ENCODE peak calls at places on chromosomes 6 and 20, in seven cellular contexts. W, R, I, Y, G, F and U are unnamed samples.

GRCh38 chr6:74431873-74432272 is 735.9 kb downstream of the CD109 start:
- DNase-seq in W (no peak), R (no peak), I (no peak), Y (no peak), G (no peak), F (no peak), U (no peak)

GRCh38 chr6:6751615-6752014 is 163.1 kb downstream of the LY86 start:
- DNase-seq in W (peak), R (peak), I (no peak), Y (no peak), G (no peak), F (no peak), U (no peak)

GRCh38 chr20:766906-767305 is 1.4 kb downstream of the SLC52A3 start:
- DNase-seq in W (no peak), R (no peak), I (no peak), Y (no peak), G (no peak), F (no peak), U (peak)

GRCh38 chr6:14046476-14047068 is 71.0 kb upstream of the CD83 start:
- DNase-seq in W (peak), R (peak), I (no peak), Y (peak), G (peak), F (peak), U (peak)

GRCh38 chr6:31157543-31158139 is at the start of gene CCHCR1:
- DNase-seq in W (no peak), R (peak), I (no peak), Y (no peak), G (peak), F (no peak), U (no peak)

GRCh38 chr20:21490105-21490504 is 23.8 kb downstream of the NKX2-2 start:
- DNase-seq in W (no peak), R (no peak), I (no peak), Y (no peak), G (no peak), F (no peak), U (no peak)

GRCh38 chr6:143260857-143261256 is 189.6 kb downstream of the ADAT2 start:
- DNase-seq in W (no peak), R (no peak), I (no peak), Y (no peak), G (no peak), F (no peak), U (no peak)

GRCh38 chr20:64051033-64051452 is 1.6 kb upstream of the SOX18 start:
- DNase-seq in W (no peak), R (no peak), I (no peak), Y (no peak), G (no peak), F (no peak), U (no peak)

GRCh38 chr6:169087436-169088046 is 166.1 kb downstream of the THBS2 start:
- DNase-seq in W (no peak), R (no peak), I (no peak), Y (no peak), G (no peak), F (no peak), U (no peak)

GRCh38 chr6:136914947-136915346 is 7.2 kb upstream of the SLC35D3 start:
- DNase-seq in W (no peak), R (no peak), I (no peak), Y (no peak), G (no peak), F (no peak), U (no peak)

GRCh38 chr20:46011631-46012482 is 3.1 kb downstream of the MMP9 start:
- DNase-seq in W (peak), R (peak), I (no peak), Y (peak), G (peak), F (peak), U (no peak)

GRCh38 chr20:50242863-50243609 is 52.4 kb downstream of the CEBPB start:
- DNase-seq in W (peak), R (no peak), I (no peak), Y (no peak), G (no peak), F (peak), U (no peak)

GRCh38 chr20:58084966-58085365 is 143.5 kb downstream of the ANKRD60 start:
- DNase-seq in W (no peak), R (no peak), I (no peak), Y (no peak), G (no peak), F (no peak), U (no peak)

GRCh38 chr6:37700266-37700973 is 2.7 kb upstream of the MDGA1 start:
- DNase-seq in W (no peak), R (no peak), I (no peak), Y (no peak), G (no peak), F (peak), U (no peak)

GRCh38 chr6:159077123-159077522 is 32.3 kb upstream of the TAGAP start:
- DNase-seq in W (no peak), R (no peak), I (no peak), Y (no peak), G (peak), F (no peak), U (no peak)

GRCh38 chr6:41647061-41647511 is 8.8 kb downstream of the MDFI start:
- DNase-seq in W (no peak), R (no peak), I (no peak), Y (no peak), G (no peak), F (no peak), U (no peak)

GRCh38 chr6:71476371-71476770 is 187.8 kb downstream of the OGFRL1 start:
- DNase-seq in W (no peak), R (no peak), I (no peak), Y (no peak), G (no peak), F (no peak), U (no peak)

GRCh38 chr6:30044630-30045029 is 16.4 kb upstream of the POLR1H start:
- DNase-seq in W (no peak), R (no peak), I (no peak), Y (no peak), G (no peak), F (no peak), U (no peak)

GRCh38 chr6:131130546-131130925 is 4.7 kb upstream of the AKAP7 start:
- DNase-seq in W (no peak), R (no peak), I (no peak), Y (no peak), G (no peak), F (no peak), U (no peak)

GRCh38 chr6:15244605-15245360 is 1.1 kb upstream of the JARID2 start:
- DNase-seq in W (no peak), R (peak), I (no peak), Y (no peak), G (no peak), F (peak), U (peak)

GRCh38 chr6:20483902-20484497 is 50.3 kb upstream of the CDKAL1 start:
- DNase-seq in W (no peak), R (no peak), I (no peak), Y (no peak), G (no peak), F (no peak), U (no peak)

GRCh38 chr6:113857565-113858066 is 471 bp downstream of the MARCKS start:
- DNase-seq in W (no peak), R (no peak), I (no peak), Y (no peak), G (peak), F (no peak), U (no peak)

GRCh38 chr6:107418118-107418517 is 41.2 kb downstream of the PDSS2 start:
- DNase-seq in W (no peak), R (peak), I (no peak), Y (no peak), G (no peak), F (peak), U (peak)

GRCh38 chr6:168796106-168796505 is 355.1 kb downstream of the SMOC2 start:
- DNase-seq in W (no peak), R (no peak), I (no peak), Y (no peak), G (no peak), F (no peak), U (no peak)

GRCh38 chr20:32052090-32052791 is at the start of gene HCK:
- DNase-seq in W (no peak), R (no peak), I (no peak), Y (no peak), G (peak), F (no peak), U (no peak)

GRCh38 chr6:99887066-99887465 is 107.0 kb downstream of the MCHR2 start:
- DNase-seq in W (no peak), R (no peak), I (no peak), Y (no peak), G (no peak), F (no peak), U (no peak)

DNA sequence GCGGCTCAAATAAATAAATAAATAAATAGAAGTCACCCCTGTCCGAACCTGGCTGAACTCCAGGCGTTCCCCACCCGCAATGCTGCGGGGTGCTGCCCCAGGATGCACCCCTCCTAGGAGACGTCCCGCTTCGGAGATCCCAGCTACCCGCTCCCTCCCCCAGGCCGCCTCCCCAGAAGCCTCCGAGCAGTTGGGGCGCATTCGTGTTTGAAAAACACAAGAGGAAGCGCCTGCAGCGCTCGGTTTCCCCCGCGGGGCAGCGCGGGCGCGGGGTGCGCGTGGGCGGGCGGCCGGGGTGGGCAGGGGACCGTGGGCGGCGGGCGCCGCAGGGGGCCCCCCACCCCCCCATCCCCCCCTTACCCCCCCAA is 27.3 kb downstream of the SERPINB9 start:
- DNase-seq in W (no peak), R (no peak), I (no peak), Y (no peak), G (peak), F (no peak), U (peak)
- TF ChIP-seq JUND in W (no peak), R (no peak), I (no peak), Y (no peak), G (no peak), F (no peak), U (no peak)

DNA sequence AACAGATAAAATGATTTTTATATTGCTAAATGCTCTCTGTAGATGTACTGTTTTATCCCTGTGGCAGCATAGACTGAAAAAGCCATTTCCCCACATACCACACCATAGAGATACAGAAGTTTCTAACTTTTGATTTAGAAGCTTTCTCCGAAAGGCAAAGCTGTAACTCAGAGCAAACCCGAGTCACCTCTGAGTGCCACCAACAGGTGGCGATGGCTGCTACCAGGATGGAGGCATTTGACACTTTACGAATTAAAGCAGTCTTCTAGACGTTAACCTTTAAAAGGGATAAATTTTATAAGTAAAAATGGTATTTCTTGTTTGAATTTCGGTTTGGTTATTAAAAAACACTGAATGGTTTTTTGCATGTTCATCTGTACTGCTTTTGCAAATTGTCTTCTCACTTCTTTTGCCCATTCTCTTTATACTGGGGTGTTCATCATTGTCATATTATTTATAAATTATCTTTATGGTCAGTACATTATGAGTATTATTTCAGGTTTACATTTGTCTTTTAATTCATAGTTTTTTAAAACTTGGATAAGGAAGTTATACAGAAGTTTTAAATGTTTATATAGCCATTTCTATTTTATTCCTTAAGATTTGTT is 201.0 kb upstream of the CEP162 start:
- DNase-seq in W (peak), R (peak), I (no peak), Y (no peak), G (peak), F (peak), U (peak)
- TF ChIP-seq JUND in W (no peak), R (no peak), I (no peak), Y (no peak), G (no peak), F (no peak), U (no peak)

GRCh38 chr6:155186052-155186658 is 77.7 kb upstream of the CLDN20 start:
- DNase-seq in W (no peak), R (no peak), I (no peak), Y (no peak), G (no peak), F (no peak), U (no peak)
- TF ChIP-seq JUND in W (no peak), R (no peak), I (no peak), Y (no peak), G (no peak), F (no peak), U (no peak)

GRCh38 chr20:62627901-62628612 is 14.2 kb upstream of the SLCO4A1 start:
- DNase-seq in W (no peak), R (no peak), I (no peak), Y (no peak), G (no peak), F (no peak), U (no peak)
- TF ChIP-seq JUND in W (no peak), R (no peak), I (no peak), Y (no peak), G (no peak), F (no peak), U (no peak)

GRCh38 chr6:134464690-134465411 is 146.9 kb upstream of the SGK1 start:
- DNase-seq in W (no peak), R (no peak), I (no peak), Y (no peak), G (no peak), F (no peak), U (no peak)
- TF ChIP-seq JUND in W (no peak), R (no peak), I (no peak), Y (no peak), G (no peak), F (no peak), U (no peak)

GRCh38 chr6:89986650-89987074 is 92.4 kb downstream of the GJA10 start:
- DNase-seq in W (no peak), R (no peak), I (no peak), Y (no peak), G (no peak), F (no peak), U (no peak)
- TF ChIP-seq JUND in W (no peak), R (no peak), I (no peak), Y (no peak), G (no peak), F (no peak), U (no peak)

GRCh38 chr20:25321262-25321831 is 69.3 kb downstream of the ABHD12 start:
- DNase-seq in W (no peak), R (no peak), I (no peak), Y (no peak), G (no peak), F (no peak), U (no peak)

GRCh38 chr20:25317351-25318075 is 69.6 kb downstream of the PYGB start:
- DNase-seq in W (no peak), R (no peak), I (no peak), Y (no peak), G (no peak), F (no peak), U (no peak)

GRCh38 chr20:25318471-25319240 is 70.8 kb downstream of the PYGB start:
- DNase-seq in W (no peak), R (no peak), I (peak), Y (no peak), G (no peak), F (no peak), U (no peak)

GRCh38 chr20:25320035-25320800 is 70.4 kb downstream of the ABHD12 start:
- DNase-seq in W (no peak), R (no peak), I (no peak), Y (no peak), G (peak), F (no peak), U (no peak)

GRCh38 chr20:25319241-25320034 is 71.2 kb downstream of the ABHD12 start:
- DNase-seq in W (no peak), R (no peak), I (no peak), Y (no peak), G (no peak), F (no peak), U (no peak)
- TF ChIP-seq JUND in W (no peak), R (no peak), I (no peak), Y (no peak), G (no peak), F (no peak), U (no peak)